ENCODE peak calls at places on chromosomes 1 and 21, in four cellular contexts. U is fibroblast of pulmonary artery, O is cardiac muscle cell, T is left ventricle myocardium inferior. F is an unnamed sample.

GRCh38 chr1:78790174-78790573 is 140.5 kb downstream of the IFI44 start:
- DNase-seq in U (no peak), O (no peak), T (no peak), F (no peak)

GRCh38 chr1:3261007-3261968 is 192.3 kb downstream of the PRDM16 start:
- DNase-seq in U (no peak), O (no peak), T (no peak), F (no peak)

GRCh38 chr1:64598100-64598571 is 128.2 kb downstream of the CACHD1 start:
- DNase-seq in U (peak), O (peak), T (no peak), F (peak)

GRCh38 chr1:41980872-41981653 is 62.3 kb upstream of the HIVEP3 start:
- DNase-seq in U (no peak), O (no peak), T (no peak), F (no peak)

GRCh38 chr1:227928811-227929375 is 18.8 kb downstream of the WNT9A start:
- DNase-seq in U (no peak), O (no peak), T (no peak), F (no peak)

GRCh38 chr1:47881505-47882442 is 115.4 kb downstream of the TRABD2B start:
- DNase-seq in U (no peak), O (no peak), T (no peak), F (peak)

GRCh38 chr1:198499588-198499987 is 40.9 kb downstream of the ATP6V1G3 start:
- DNase-seq in U (no peak), O (no peak), T (no peak), F (no peak)

GRCh38 chr1:2534775-2535387 is 4.8 kb upstream of the HES5 start:
- DNase-seq in U (peak), O (no peak), T (no peak), F (no peak)

GRCh38 chr1:116226017-116226416 is 114.8 kb downstream of the MAB21L3 start:
- DNase-seq in U (no peak), O (no peak), T (no peak), F (no peak)

GRCh38 chr1:156245451-156246232 is 2.2 kb downstream of the PAQR6 start:
- DNase-seq in U (no peak), O (no peak), T (no peak), F (no peak)

GRCh38 chr1:236063919-236064673 is 794 bp downstream of the NID1 start:
- DNase-seq in U (peak), O (peak), T (peak), F (no peak)

GRCh38 chr1:184891440-184891839 is 82.9 kb downstream of the NIBAN1 start:
- DNase-seq in U (no peak), O (no peak), T (no peak), F (no peak)

GRCh38 chr1:59992040-59992820 is 65.7 kb upstream of the CYP2J2 start:
- DNase-seq in U (no peak), O (no peak), T (no peak), F (no peak)

GRCh38 chr1:228455715-228456114 is 31.5 kb upstream of the RNF187 start:
- DNase-seq in U (peak), O (no peak), T (no peak), F (no peak)

GRCh38 chr1:234486858-234487830 is 8.2 kb upstream of the TARBP1 start:
- DNase-seq in U (peak), O (peak), T (no peak), F (peak)

GRCh38 chr1:145990249-145991097 is 5.9 kb downstream of the TXNIP start:
- DNase-seq in U (no peak), O (no peak), T (no peak), F (peak)

GRCh38 chr1:239952348-239953307 is 139.1 kb upstream of the FMN2 start:
- DNase-seq in U (no peak), O (peak), T (no peak), F (no peak)

GRCh38 chr1:76269175-76269574 is 194.6 kb downstream of the ST6GALNAC3 start:
- DNase-seq in U (peak), O (no peak), T (no peak), F (peak)

GRCh38 chr1:7678491-7679158 is 92.5 kb upstream of the VAMP3 start:
- DNase-seq in U (no peak), O (no peak), T (no peak), F (no peak)

GRCh38 chr1:4961935-4962645 is 307.7 kb downstream of the AJAP1 start:
- DNase-seq in U (no peak), O (no peak), T (no peak), F (no peak)

GRCh38 chr1:94061513-94062443 is 59.2 kb downstream of the ABCA4 start:
- DNase-seq in U (peak), O (peak), T (peak), F (peak)

GRCh38 chr1:223771814-223772770 is 59.8 kb downstream of the CAPN2 start:
- DNase-seq in U (peak), O (peak), T (peak), F (peak)

GRCh38 chr1:117699953-117700352 is 94.1 kb downstream of the TENT5C start:
- DNase-seq in U (no peak), O (no peak), T (no peak), F (no peak)

GRCh38 chr1:4002061-4002521 is 102.0 kb upstream of the C1orf174 start:
- DNase-seq in U (no peak), O (no peak), T (no peak), F (no peak)

GRCh38 chr1:53553734-53554509 is 94.7 kb downstream of the DMRTB1 start:
- DNase-seq in U (no peak), O (no peak), T (peak), F (no peak)

GRCh38 chr1:50417487-50417886 is 5.8 kb downstream of the DMRTA2 start:
- DNase-seq in U (no peak), O (no peak), T (no peak), F (no peak)

GRCh38 chr1:39105841-39106765 is 80.0 kb downstream of the NDUFS5 start:
- DNase-seq in U (peak), O (peak), T (peak), F (no peak)

GRCh38 chr1:61247051-61247854 is 164.9 kb downstream of the NFIA start:
- DNase-seq in U (no peak), O (no peak), T (no peak), F (no peak)

GRCh38 chr1:54137532-54138061 is 15.2 kb downstream of the CDCP2 start:
- DNase-seq in U (peak), O (no peak), T (no peak), F (peak)

GRCh38 chr1:155834296-155834926 is 22.6 kb downstream of the GON4L start:
- DNase-seq in U (peak), O (peak), T (no peak), F (peak)

GRCh38 chr1:218380125-218380977 is 35.2 kb downstream of the TGFB2 start:
- DNase-seq in U (peak), O (peak), T (no peak), F (no peak)

GRCh38 chr21:38721055-38721454 is 84.7 kb upstream of the ETS2 start:
- DNase-seq in U (no peak), O (no peak), T (no peak), F (no peak)

GRCh38 chr1:54404939-54405880 is 984 bp downstream of the SSBP3 start:
- DNase-seq in U (no peak), O (peak), T (peak), F (no peak)

GRCh38 chr21:38422067-38422466 is 76.2 kb downstream of the ERG start:
- DNase-seq in U (no peak), O (no peak), T (no peak), F (no peak)

GRCh38 chr1:47782414-47783165 is 214.6 kb downstream of the TRABD2B start:
- DNase-seq in U (peak), O (no peak), T (no peak), F (peak)

GRCh38 chr21:45805321-45805720 is 161.8 kb downstream of the PCBP3 start:
- DNase-seq in U (no peak), O (no peak), T (no peak), F (no peak)

GRCh38 chr1:25906644-25907300 is 553 bp upstream of the STMN1 start:
- DNase-seq in U (no peak), O (peak), T (peak), F (no peak)

GRCh38 chr1:217088521-217089221 is 365.4 kb upstream of the ESRRG start:
- DNase-seq in U (peak), O (peak), T (no peak), F (no peak)

GRCh38 chr1:3504823-3505155 is 50.3 kb downstream of the ARHGEF16 start:
- DNase-seq in U (no peak), O (no peak), T (no peak), F (no peak)

GRCh38 chr21:36867506-36867905 is 99.0 kb downstream of the HLCS start:
- DNase-seq in U (no peak), O (no peak), T (no peak), F (no peak)
- H3K4me3 ChIP-seq in U (no peak), O (no peak), T (no peak), F (no peak)

GRCh38 chr1:206067486-206068302 is 14.7 kb downstream of the RHEX start:
- DNase-seq in U (no peak), O (peak), T (no peak), F (peak)
- H3K4me3 ChIP-seq in U (no peak), O (no peak), T (no peak), F (no peak)

GRCh38 chr1:23217421-23218115 is at the start of gene HTR1D:
- DNase-seq in U (no peak), O (peak), T (no peak), F (no peak)

GRCh38 chr1:23216771-23217420 is 406 bp downstream of the HTR1D start:
- DNase-seq in U (no peak), O (peak), T (no peak), F (no peak)

GRCh38 chr1:23215291-23215690 is 2.0 kb downstream of the HTR1D start:
- DNase-seq in U (no peak), O (no peak), T (no peak), F (no peak)

GRCh38 chr1:23214640-23215039 is 2.7 kb downstream of the HTR1D start:
- DNase-seq in U (no peak), O (no peak), T (no peak), F (no peak)

DNA sequence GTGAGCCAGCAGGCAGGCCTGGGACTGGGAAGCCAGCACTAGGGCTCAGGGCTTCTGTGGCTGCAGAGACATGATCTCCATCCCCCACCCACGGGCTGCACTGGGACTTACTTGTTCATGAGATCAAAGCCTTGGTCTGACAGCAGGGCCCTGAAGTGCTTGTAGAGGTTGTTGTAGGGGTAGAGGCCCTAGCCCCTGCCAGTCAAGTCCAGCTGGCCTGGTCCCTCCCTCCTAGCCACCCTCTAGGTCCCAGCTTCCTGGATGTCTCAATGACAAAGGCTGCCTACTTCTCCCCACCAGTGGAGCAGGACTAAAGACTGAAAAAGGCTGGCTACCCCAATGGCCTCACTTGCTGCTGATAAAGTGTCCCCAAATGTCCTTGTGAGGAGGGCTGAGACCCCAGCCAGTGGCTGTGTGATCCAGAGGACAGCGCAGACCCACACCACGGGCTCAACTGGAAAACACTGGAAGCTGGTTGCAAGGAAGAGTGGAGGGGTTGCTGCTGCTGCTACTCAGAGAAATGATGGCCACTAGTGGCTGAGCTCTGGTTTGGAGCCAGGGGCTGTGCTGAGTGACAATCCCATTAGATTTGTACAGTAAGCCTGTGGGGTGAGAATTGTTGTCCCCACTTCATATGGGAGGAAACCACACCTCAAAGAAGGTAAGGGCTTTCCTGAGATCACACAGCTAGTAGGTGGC is 1.4 kb downstream of the HTR1D start:
- DNase-seq in U (no peak), O (peak), T (no peak), F (no peak)
- H3K4me3 ChIP-seq in U (no peak), O (no peak), T (no peak), F (no peak)

DNA sequence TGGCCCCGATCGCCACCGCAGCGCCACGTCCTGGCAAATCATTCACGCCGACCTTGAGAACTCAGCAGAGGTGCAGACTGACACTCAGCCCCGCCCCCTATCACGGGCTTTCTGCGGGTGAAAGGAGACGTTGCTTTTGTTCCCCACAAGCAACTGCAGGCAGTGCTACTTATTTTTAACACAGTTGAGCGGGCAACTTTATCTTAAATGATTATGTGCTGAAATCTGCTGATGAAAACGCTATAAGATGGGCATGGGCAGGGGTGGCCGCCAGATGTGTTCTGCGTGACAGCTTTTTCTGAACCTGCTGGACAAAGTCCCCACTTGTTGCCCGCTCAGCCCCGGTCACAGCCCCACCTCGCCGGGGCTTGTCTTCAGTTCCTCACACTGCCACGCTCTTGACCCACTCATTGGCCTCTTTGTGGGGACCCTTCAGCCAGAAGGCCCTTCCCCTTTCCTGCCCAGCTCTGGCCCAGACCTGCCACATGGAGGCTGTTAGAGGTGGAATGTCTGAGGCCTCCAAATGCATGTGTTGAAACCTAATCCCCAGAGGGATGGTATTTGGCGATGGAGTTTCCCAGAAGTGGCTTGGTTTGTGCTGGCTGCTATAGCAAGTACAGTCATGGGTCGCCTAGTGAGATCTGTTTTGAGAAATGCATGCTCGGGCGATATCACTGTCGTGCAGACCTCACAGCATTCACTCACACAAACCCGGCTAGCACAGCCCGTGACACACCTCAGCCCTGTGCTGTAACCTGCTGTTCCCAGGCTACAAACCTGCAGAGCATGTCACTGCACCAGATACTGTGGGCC is 15.7 kb upstream of the PDXK start:
- DNase-seq in U (peak), O (peak), T (peak), F (peak)
- H3K4me3 ChIP-seq in U (no peak), O (no peak), T (peak), F (no peak)

GRCh38 chr1:154327466-154328317 is 2.4 kb downstream of the ATP8B2 start:
- DNase-seq in U (no peak), O (no peak), T (no peak), F (no peak)
- H3K4me3 ChIP-seq in U (peak), O (peak), T (peak), F (peak)

GRCh38 chr1:40384413-40384762 is 10.9 kb downstream of the SMAP2 start:
- DNase-seq in U (no peak), O (no peak), T (no peak), F (no peak)
- H3K4me3 ChIP-seq in U (no peak), O (no peak), T (no peak), F (no peak)

DNA sequence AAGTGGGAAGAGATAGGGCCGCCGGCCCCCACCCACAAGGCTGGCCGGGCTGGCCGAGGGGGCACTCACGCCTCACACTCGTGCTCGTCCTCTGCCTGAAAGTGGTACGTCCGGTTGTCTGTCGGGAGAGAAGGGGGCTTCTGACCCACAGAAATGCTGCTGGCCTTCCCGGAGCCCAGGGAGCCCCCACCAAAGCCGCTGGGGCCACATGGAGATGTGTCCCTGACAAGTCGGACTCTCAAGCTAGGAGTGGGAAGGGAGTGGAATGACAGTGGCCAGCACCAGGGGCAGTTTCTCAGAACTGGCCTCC is 12.8 kb upstream of the TCEA3 start:
- DNase-seq in U (no peak), O (no peak), T (no peak), F (no peak)
- H3K4me3 ChIP-seq in U (no peak), O (no peak), T (no peak), F (no peak)

F was measured in skeletal muscle cell.